ENCODE peak calls at places on chromosomes 3 and 15, in four cellular contexts. X is endothelial cell; L is pancreas; I is activated CD8-positive, alpha-beta T cell treated with anti-CD3 and anti-CD28 coated beads for 36 hours. B is an unnamed sample.

GRCh38 chr15:93985925-93986324 is 245.4 kb upstream of the MCTP2 start:
- DNase-seq in I (no peak), X (no peak), L (peak), B (no peak)

GRCh38 chr15:74233864-74234597 is 2.1 kb upstream of the CCDC33 start:
- DNase-seq in X (no peak), I (no peak), L (no peak), B (no peak)

GRCh38 chr3:113186566-113186965 is 24.8 kb upstream of the BOC start:
- DNase-seq in I (no peak), X (no peak), L (no peak), B (no peak)

GRCh38 chr3:13880811-13881156 is 913 bp upstream of the WNT7A start:
- DNase-seq in I (no peak), L (no peak), X (no peak), B (no peak)

GRCh38 chr3:49759226-49759625 is 27.1 kb downstream of the IP6K1 start:
- DNase-seq in X (no peak), L (no peak), I (no peak), B (no peak)

GRCh38 chr15:99925661-99926461 is 192.6 kb upstream of the LYSMD4 start:
- DNase-seq in X (peak), I (peak), L (peak), B (peak)

GRCh38 chr15:29670945-29671307 is 151.3 kb downstream of the TJP1 start:
- DNase-seq in X (no peak), I (no peak), L (peak), B (no peak)

GRCh38 chr3:46089237-46090011 is 62.1 kb upstream of the XCR1 start:
- DNase-seq in L (no peak), X (no peak), I (peak), B (no peak)

GRCh38 chr3:120214161-120214560 is 70.9 kb downstream of the GPR156 start:
- DNase-seq in I (no peak), X (no peak), L (no peak), B (no peak)

GRCh38 chr3:31981206-31982181 is at the start of the genes OSBPL10 and ZNF860:
- DNase-seq in I (peak), L (peak), X (peak), B (peak)

GRCh38 chr3:120171134-120171863 is 77.1 kb upstream of the GSK3B start:
- DNase-seq in X (no peak), L (no peak), I (no peak), B (no peak)

GRCh38 chr3:139318431-139318816 is 25.4 kb upstream of the MRPS22 start:
- DNase-seq in X (no peak), I (no peak), L (no peak), B (no peak)